ENCODE peak calls at places on chromosomes 6 and 20, in eight cellular contexts. S is tibial nerve, R is thyroid gland, G is suprapubic skin, N is adrenal gland, F is prostate gland, T is testis, D is uterus. M is an unnamed sample.

GRCh38 chr6:85660181-85660611 is 17.5 kb upstream of the SYNCRIP start:
- DNase-seq in S (no peak), R (no peak), G (no peak), N (no peak), F (no peak), T (no peak), D (no peak), M (no peak)

GRCh38 chr6:37493047-37493995 is 6.4 kb downstream of the CCDC167 start:
- DNase-seq in S (no peak), R (no peak), G (no peak), N (no peak), F (no peak), T (no peak), D (no peak), M (no peak)

GRCh38 chr6:78598966-78599365 is 268.4 kb upstream of the IRAK1BP1 start:
- DNase-seq in S (no peak), R (no peak), G (no peak), N (no peak), F (no peak), T (no peak), D (no peak), M (no peak)

GRCh38 chr20:40010483-40010882 is 678.6 kb downstream of the MAFB start:
- DNase-seq in S (no peak), R (no peak), G (no peak), N (no peak), F (no peak), T (peak), D (no peak), M (no peak)

GRCh38 chr6:64121166-64121565 is 485.6 kb downstream of the PHF3 start:
- DNase-seq in S (no peak), R (no peak), G (no peak), N (no peak), F (no peak), T (no peak), D (no peak), M (no peak)

GRCh38 chr6:10413850-10414765 is 766 bp downstream of the TFAP2A start:
- DNase-seq in S (no peak), R (no peak), G (no peak), N (no peak), F (peak), T (no peak), D (no peak), M (no peak)

GRCh38 chr6:11260249-11261038 is 28.0 kb upstream of the NEDD9 start:
- DNase-seq in S (no peak), R (no peak), G (no peak), N (no peak), F (no peak), T (no peak), D (no peak), M (no peak)

GRCh38 chr20:41005361-41005729 is 23.3 kb upstream of the TOP1 start:
- DNase-seq in S (peak), R (peak), G (peak), N (peak), F (peak), T (peak), D (peak), M (peak)

GRCh38 chr6:53441035-53441493 is 92.3 kb upstream of the ELOVL5 start:
- DNase-seq in S (no peak), R (no peak), G (no peak), N (no peak), F (no peak), T (no peak), D (no peak), M (no peak)

GRCh38 chr20:2296545-2297351 is 947 bp downstream of the TGM3 start:
- DNase-seq in S (no peak), R (no peak), G (no peak), N (no peak), F (no peak), T (no peak), D (no peak), M (no peak)

GRCh38 chr6:154167163-154167562 is 128.1 kb downstream of the OPRM1 start:
- DNase-seq in S (no peak), R (no peak), G (no peak), N (no peak), F (no peak), T (no peak), D (no peak), M (no peak)

GRCh38 chr6:2684059-2684749 is 66.5 kb downstream of the MYLK4 start:
- DNase-seq in S (no peak), R (no peak), G (no peak), N (no peak), F (no peak), T (no peak), D (no peak), M (no peak)

GRCh38 chr6:116144590-116144989 is 18.7 kb upstream of the COL10A1 start:
- DNase-seq in S (no peak), R (no peak), G (no peak), N (no peak), F (no peak), T (no peak), D (no peak), M (no peak)

GRCh38 chr6:31736026-31736767 is at the start of gene CLIC1:
- DNase-seq in S (peak), R (peak), G (peak), N (peak), F (peak), T (peak), D (peak), M (peak)

GRCh38 chr6:68756454-68757375 is 121.6 kb downstream of the ADGRB3 start:
- DNase-seq in S (no peak), R (no peak), G (no peak), N (no peak), F (no peak), T (no peak), D (no peak), M (no peak)

GRCh38 chr6:148509789-148510581 is 167.3 kb downstream of the SASH1 start:
- DNase-seq in S (peak), R (no peak), G (peak), N (no peak), F (no peak), T (peak), D (peak), M (no peak)

GRCh38 chr6:143176090-143177021 is 115.7 kb downstream of the AIG1 start:
- DNase-seq in S (no peak), R (no peak), G (no peak), N (no peak), F (no peak), T (peak), D (no peak), M (no peak)

GRCh38 chr6:160992323-160993314 is 1.1 kb downstream of the MAP3K4 start:
- DNase-seq in S (no peak), R (peak), G (no peak), N (peak), F (peak), T (peak), D (peak), M (no peak)

GRCh38 chr20:35013421-35014411 is 58.0 kb downstream of the MYH7B start:
- DNase-seq in S (no peak), R (no peak), G (no peak), N (no peak), F (no peak), T (no peak), D (no peak), M (peak)

DNA sequence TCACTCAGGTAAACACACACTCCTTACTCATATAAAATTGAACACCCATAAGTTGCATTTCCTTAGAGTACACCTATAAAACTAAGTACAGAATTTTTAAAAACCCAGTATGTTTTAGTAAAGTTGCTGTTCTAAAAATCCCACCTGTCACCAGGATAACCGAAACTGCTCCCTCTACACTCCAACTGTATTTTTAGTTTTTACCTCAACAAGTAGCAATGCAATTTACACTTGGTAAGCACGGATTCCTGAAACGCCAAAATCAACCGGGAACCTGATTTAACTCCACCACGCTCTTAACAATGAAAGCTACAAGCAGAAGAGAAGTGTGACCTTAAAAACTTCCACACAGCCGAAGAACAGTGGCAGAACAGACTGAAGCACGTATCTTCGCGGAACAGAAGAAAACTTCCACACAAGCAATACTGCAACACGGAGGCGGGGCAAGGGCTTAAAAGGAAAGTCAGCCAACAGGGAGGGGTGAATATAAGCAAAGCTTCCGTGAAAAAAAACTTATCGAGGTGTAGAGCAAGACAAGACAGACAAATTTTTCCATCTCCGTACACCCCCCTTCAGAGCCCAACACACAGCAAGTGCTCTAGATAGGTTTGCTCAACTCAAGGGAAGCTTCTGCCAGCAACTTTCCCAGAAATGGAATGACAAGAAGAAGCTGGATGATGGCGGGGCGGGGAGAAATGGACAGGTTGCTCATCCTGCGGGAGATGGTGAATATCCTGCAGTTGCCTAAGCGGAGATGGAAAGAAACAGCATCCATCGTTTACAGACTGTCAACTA is 1.4 kb downstream of the STAU1 start:
- DNase-seq in S (no peak), R (peak), G (no peak), N (peak), F (peak), T (peak), D (peak), M (peak)
- TF ChIP-seq POLR2A in S (peak), R (peak), G (no peak), N (no peak), F (peak), T (no peak), D (no peak), M (no peak)

GRCh38 chr20:53890434-53891305 is 179.7 kb downstream of the BCAS1 start:
- DNase-seq in S (no peak), R (no peak), G (no peak), N (no peak), F (no peak), T (no peak), D (no peak), M (no peak)

GRCh38 chr20:53889411-53890148 is 180.8 kb downstream of the BCAS1 start:
- DNase-seq in S (no peak), R (no peak), G (no peak), N (no peak), F (no peak), T (no peak), D (no peak), M (no peak)

GRCh38 chr20:53888510-53888909 is 181.9 kb downstream of the BCAS1 start:
- DNase-seq in S (no peak), R (no peak), G (no peak), N (no peak), F (no peak), T (no peak), D (no peak), M (no peak)

GRCh38 chr20:53888951-53889350 is 181.4 kb downstream of the BCAS1 start:
- DNase-seq in S (no peak), R (no peak), G (no peak), N (no peak), F (no peak), T (no peak), D (no peak), M (no peak)

DNA sequence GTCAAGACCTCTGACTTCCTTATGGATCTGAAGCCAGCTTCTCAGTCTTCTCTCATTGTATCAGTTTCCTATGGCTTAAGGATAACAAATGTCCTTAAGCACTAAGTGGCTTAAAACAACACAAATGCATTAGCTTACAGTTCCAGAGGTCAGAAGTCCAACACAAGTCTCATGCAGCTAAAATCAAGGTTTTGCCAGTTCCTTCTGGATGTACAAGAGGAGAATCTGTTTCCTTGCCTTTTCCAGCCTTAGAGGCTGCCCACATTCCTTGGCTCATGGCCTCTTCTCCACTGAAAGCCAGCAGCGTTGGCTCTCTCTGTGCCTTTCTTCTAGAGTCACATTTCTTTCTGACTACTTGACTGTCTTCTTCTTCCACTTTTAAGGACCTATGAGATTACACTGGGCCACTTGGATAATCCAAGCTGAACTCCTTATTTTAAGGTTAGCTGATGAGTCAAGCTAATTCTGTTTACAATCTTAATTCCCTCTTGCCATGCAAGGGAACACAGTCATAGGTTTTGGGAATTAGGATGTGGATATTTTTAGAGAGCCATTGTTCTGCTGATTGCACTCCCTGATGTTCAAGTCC is 179.0 kb downstream of the BCAS1 start:
- DNase-seq in S (no peak), R (no peak), G (peak), N (no peak), F (no peak), T (no peak), D (no peak), M (no peak)
- H3K27ac ChIP-seq in S (no peak), R (no peak), G (peak), N (no peak), F (no peak), T (no peak), D (no peak), M (no peak)

GRCh38 chr20:44938637-44939036 is 21.6 kb downstream of the TOMM34 start:
- DNase-seq in S (no peak), R (no peak), G (no peak), N (no peak), F (no peak), T (no peak), D (no peak), M (no peak)

GRCh38 chr20:44943828-44944227 is 16.4 kb downstream of the TOMM34 start:
- DNase-seq in S (no peak), R (no peak), G (no peak), N (no peak), F (no peak), T (no peak), D (no peak), M (no peak)

GRCh38 chr20:44945261-44945660 is 14.9 kb downstream of the TOMM34 start:
- DNase-seq in S (no peak), R (no peak), G (no peak), N (peak), F (no peak), T (peak), D (no peak), M (no peak)

GRCh38 chr20:44941292-44941691 is 18.9 kb downstream of the TOMM34 start:
- DNase-seq in S (no peak), R (no peak), G (no peak), N (no peak), F (no peak), T (no peak), D (no peak), M (no peak)

GRCh38 chr20:44942264-44942973 is 17.8 kb downstream of the TOMM34 start:
- DNase-seq in S (no peak), R (no peak), G (no peak), N (no peak), F (no peak), T (no peak), D (no peak), M (no peak)
- TF ChIP-seq POLR2A in S (no peak), R (no peak), G (no peak), N (no peak), F (no peak), T (no peak), D (no peak), M (no peak)

GRCh38 chr6:3908223-3908622 is 59.0 kb downstream of the FAM50B start:
- DNase-seq in S (no peak), R (no peak), G (peak), N (no peak), F (no peak), T (no peak), D (no peak), M (peak)

GRCh38 chr6:3910264-3910663 is 61.1 kb downstream of the FAM50B start:
- DNase-seq in S (no peak), R (no peak), G (peak), N (no peak), F (no peak), T (no peak), D (peak), M (no peak)

GRCh38 chr6:3911130-3911529 is 62.0 kb downstream of the FAM50B start:
- DNase-seq in S (no peak), R (no peak), G (peak), N (no peak), F (no peak), T (no peak), D (peak), M (no peak)

GRCh38 chr6:3906191-3907019 is 57.2 kb downstream of the FAM50B start:
- DNase-seq in S (no peak), R (no peak), G (peak), N (no peak), F (no peak), T (no peak), D (no peak), M (peak)

DNA sequence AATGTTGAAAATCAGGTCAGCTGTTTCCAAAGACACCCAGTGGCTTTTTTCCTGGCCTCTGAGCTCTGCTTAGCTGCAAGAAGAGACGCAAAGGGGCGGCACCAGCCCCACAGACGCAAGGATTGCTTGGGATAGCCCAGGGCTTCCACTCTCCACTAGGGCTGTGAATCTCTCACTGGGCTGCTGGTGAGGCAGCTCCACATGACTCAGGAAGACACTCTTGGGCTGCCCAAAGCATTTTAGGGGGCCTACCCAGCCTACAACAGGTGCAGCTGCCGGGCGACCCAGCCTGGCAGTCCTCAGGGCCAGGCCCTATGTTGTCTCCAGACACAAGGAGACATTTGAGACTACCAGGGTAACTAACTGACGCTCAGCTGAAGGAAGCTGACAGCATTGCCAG is 59.8 kb downstream of the FAM50B start:
- DNase-seq in S (no peak), R (no peak), G (peak), N (no peak), F (no peak), T (no peak), D (no peak), M (peak)
- H3K27ac ChIP-seq in S (no peak), R (no peak), G (peak), N (no peak), F (no peak), T (no peak), D (no peak), M (no peak)

GRCh38 chr6:6885521-6886088 is 222.2 kb upstream of the RREB1 start:
- DNase-seq in S (peak), R (peak), G (no peak), N (peak), F (no peak), T (peak), D (no peak), M (peak)
- TF ChIP-seq POLR2A in S (no peak), R (no peak), G (no peak), N (no peak), F (no peak), T (no peak), D (no peak), M (no peak)

GRCh38 chr6:146546440-146546839 is 2.8 kb downstream of the RAB32 start:
- DNase-seq in S (no peak), R (no peak), G (no peak), N (no peak), F (no peak), T (no peak), D (no peak), M (no peak)
- H3K27ac ChIP-seq in S (peak), R (no peak), G (peak), N (peak), F (no peak), T (no peak), D (peak), M (no peak)